ENCODE peak calls at places on chromosomes 2 and 18, in eight cellular contexts. P is WERI-Rb-1; W is HuH-7.5; L is activated naive CD4-positive, alpha-beta T cell treated with anti-CD3 and anti-CD28 coated beads, Interleukin-2, amount 50 U/mL, for 72 hours; Z is CD8-positive, alpha-beta T cell; Q is left lung; R is NCI-H748 treated with DMSO at 0.1 percent for 48 hours; C is astrocyte of the spinal cord. G is an unnamed sample.

GRCh38 chr2:39121523-39122063 is 742 bp upstream of the SOS1 start:
- DNase-seq in R (peak; percentile 48), L (no peak), Q (no peak), C (no peak), P (no peak), Z (no peak), W (no peak), G (no peak)

GRCh38 chr2:200901459-200902072 is 12.4 kb downstream of the NIF3L1 start:
- DNase-seq in Q (peak; percentile 46), W (peak; percentile 76), R (peak; percentile 91), L (peak; percentile 61), Z (peak; percentile 75), C (peak; percentile 91), P (peak; percentile 76), G (peak; percentile 51)

GRCh38 chr2:181738074-181738473 is 57.8 kb upstream of the NEUROD1 start:
- DNase-seq in R (no peak), P (no peak), Z (no peak), W (no peak), C (peak; percentile 27), L (no peak), Q (no peak), G (no peak)

GRCh38 chr18:43420950-43421349 is 143.7 kb upstream of the SYT4 start:
- DNase-seq in L (no peak), Q (no peak), R (peak; percentile 16), C (no peak), P (peak; percentile 14), W (no peak), Z (no peak), G (no peak)

GRCh38 chr2:6913415-6914157 is 3.6 kb upstream of the RNF144A start:
- DNase-seq in P (no peak), Z (no peak), L (no peak), R (no peak), W (no peak), Q (no peak), C (no peak), G (no peak)

GRCh38 chr2:100390001-100390940 is 27.2 kb downstream of the CHST10 start:
- DNase-seq in L (no peak), W (no peak), C (no peak), Q (no peak), P (no peak), Z (peak; percentile 23), R (no peak), G (no peak)

GRCh38 chr2:113692698-113693428 is 63.6 kb downstream of the SLC35F5 start:
- DNase-seq in R (no peak), P (no peak), W (no peak), C (no peak), L (no peak), Z (no peak), Q (no peak), G (no peak)

GRCh38 chr18:3305933-3306332 is 44.0 kb downstream of the MYL12B start:
- DNase-seq in W (no peak), R (no peak), L (no peak), Z (no peak), P (no peak), C (peak; percentile 89), Q (no peak), G (no peak)

GRCh38 chr2:105072039-105072438 is 34.2 kb downstream of the MRPS9 start:
- DNase-seq in R (no peak), C (peak; percentile 18), L (no peak), Z (no peak), Q (no peak), W (no peak), P (no peak), G (no peak)

GRCh38 chr18:55012041-55012440 is 52.8 kb upstream of the CCDC68 start:
- DNase-seq in Z (no peak), P (no peak), Q (no peak), R (no peak), C (no peak), L (no peak), W (no peak), G (no peak)

GRCh38 chr2:168336786-168337388 is 89.5 kb upstream of the STK39 start:
- DNase-seq in Q (peak; percentile 44), P (peak; percentile 72), R (peak; percentile 66), L (no peak), C (no peak), Z (peak; percentile 64), W (peak; percentile 44), G (no peak)

GRCh38 chr2:197163755-197164753 is 146.5 kb downstream of the ANKRD44 start:
- DNase-seq in W (no peak), Q (no peak), C (no peak), Z (no peak), R (no peak), L (no peak), P (peak; percentile 7), G (peak; percentile 49)

GRCh38 chr2:188189356-188189755 is 102.3 kb upstream of the GULP1 start:
- DNase-seq in C (peak; percentile 20), R (no peak), L (no peak), Z (no peak), P (no peak), Q (no peak), W (no peak), G (no peak)

GRCh38 chr18:76441668-76442412 is 53.2 kb downstream of the ZNF516 start:
- DNase-seq in C (no peak), P (peak; percentile 7), R (no peak), Z (peak; percentile 42), W (no peak), L (no peak), Q (no peak), G (no peak)

GRCh38 chr2:238864207-238865014 is 16.5 kb downstream of the TWIST2 start:
- DNase-seq in L (no peak), Q (peak; percentile 89), C (peak; percentile 98), W (peak; percentile 96), P (no peak), R (no peak), Z (no peak), G (no peak)

GRCh38 chr2:150125708-150126107 is 361.8 kb downstream of the RND3 start:
- DNase-seq in C (peak; percentile 81), W (no peak), L (no peak), Z (no peak), R (no peak), P (no peak), Q (no peak), G (no peak)

GRCh38 chr2:77999376-77999775 is 477.2 kb upstream of the LRRTM4 start:
- DNase-seq in C (peak; percentile 3), Z (no peak), P (no peak), R (no peak), Q (no peak), W (no peak), L (no peak), G (no peak)

GRCh38 chr2:46982356-46983064 is 66.9 kb upstream of the MCFD2 start:
- DNase-seq in Q (no peak), P (no peak), L (no peak), W (no peak), Z (no peak), R (no peak), C (no peak), G (no peak)